ENCODE peak calls at places on chromosomes 7 and 10, in eight cellular contexts. F is IMR-90, Q is A549, A is body of pancreas, Z is uterus, M is prostate gland, S is HCT116, W is Peyer's patch. Y is an unnamed sample.

GRCh38 chr10:46552526-46553237 is 3.8 kb downstream of the GPRIN2 start:
- DNase-seq in F (no peak), Q (no peak), A (no peak), Z (peak; percentile 8), M (peak; percentile 77), S (no peak), W (peak; percentile 58), Y (no peak)

GRCh38 chr10:74094231-74094630 is 56.4 kb downstream of the AP3M1 start:
- DNase-seq in F (no peak), Q (no peak), A (no peak), Z (no peak), M (no peak), S (no peak), W (no peak), Y (no peak)

GRCh38 chr7:137925091-137925490 is 76.8 kb downstream of the CREB3L2 start:
- DNase-seq in F (peak; percentile 56), Q (no peak), A (no peak), Z (no peak), M (no peak), S (no peak), W (no peak), Y (no peak)

GRCh38 chr7:144028547-144028946 is 20.2 kb upstream of the OR2A5 start:
- DNase-seq in F (no peak), Q (no peak), A (no peak), Z (no peak), M (no peak), S (no peak), W (no peak), Y (no peak)

GRCh38 chr10:70328987-70329386 is 45.2 kb upstream of the NPFFR1 start:
- DNase-seq in F (peak; percentile 28), Q (no peak), A (no peak), Z (no peak), M (no peak), S (no peak), W (no peak), Y (no peak)

GRCh38 chr7:66617295-66617694 is 11.4 kb upstream of the KCTD7 start:
- DNase-seq in F (peak; percentile 17), Q (no peak), A (no peak), Z (peak; percentile 50), M (no peak), S (no peak), W (no peak), Y (no peak)

GRCh38 chr7:130886438-130887135 is 152.6 kb upstream of the KLF14 start:
- DNase-seq in F (no peak), Q (no peak), A (no peak), Z (no peak), M (no peak), S (no peak), W (no peak), Y (no peak)

GRCh38 chr7:72286486-72286885 is 125.7 kb downstream of the CALN1 start:
- DNase-seq in F (no peak), Q (no peak), A (no peak), Z (no peak), M (no peak), S (no peak), W (no peak), Y (no peak)

GRCh38 chr7:117092801-117093200 is 139.5 kb downstream of the ST7 start:
- DNase-seq in F (peak; percentile 84), Q (no peak), A (peak; percentile 68), Z (no peak), M (no peak), S (no peak), W (no peak), Y (no peak)

GRCh38 chr7:73429218-73429617 is 4.4 kb upstream of the FZD9 start:
- DNase-seq in F (peak; percentile 38), Q (no peak), A (no peak), Z (no peak), M (no peak), S (no peak), W (no peak), Y (no peak)

GRCh38 chr10:119189811-119190282 is 11.2 kb upstream of the PRDX3 start:
- DNase-seq in F (peak; percentile 95), Q (no peak), A (peak; percentile 77), Z (no peak), M (no peak), S (no peak), W (peak; percentile 32), Y (no peak)

GRCh38 chr10:60299961-60300883 is 89.5 kb downstream of the ANK3 start:
- DNase-seq in F (peak; percentile 52), Q (no peak), A (peak; percentile 6), Z (no peak), M (no peak), S (no peak), W (no peak), Y (peak; percentile 58)

GRCh38 chr7:110003827-110004226 is 1087.1 kb upstream of the LRRN3 start:
- DNase-seq in F (no peak), Q (no peak), A (no peak), Z (no peak), M (no peak), S (no peak), W (no peak), Y (no peak)

GRCh38 chr7:142012825-142013506 is 17.3 kb downstream of the MGAM start:
- DNase-seq in F (no peak), Q (peak; percentile 12), A (no peak), Z (no peak), M (no peak), S (no peak), W (peak; percentile 73), Y (no peak)

GRCh38 chr7:113071465-113071864 is 15.2 kb downstream of the GPR85 start:
- DNase-seq in F (peak; percentile 33), Q (no peak), A (no peak), Z (no peak), M (no peak), S (no peak), W (peak; percentile 49), Y (no peak)

GRCh38 chr10:71708301-71708703 is 11.3 kb downstream of the C10orf105 start:
- DNase-seq in F (no peak), Q (peak; percentile 42), A (peak; percentile 45), Z (no peak), M (peak; percentile 21), S (no peak), W (peak; percentile 81), Y (peak; percentile 86)

GRCh38 chr10:124125305-124126116 is 32.1 kb upstream of the CHST15 start:
- DNase-seq in F (no peak), Q (peak; percentile 30), A (no peak), Z (no peak), M (no peak), S (peak; percentile 29), W (no peak), Y (no peak)

GRCh38 chr7:2754086-2754485 is 66.1 kb downstream of the AMZ1 start:
- DNase-seq in F (no peak), Q (no peak), A (no peak), Z (no peak), M (no peak), S (no peak), W (no peak), Y (no peak)

GRCh38 chr10:106175760-106176377 is 988.6 kb downstream of the SORCS1 start:
- DNase-seq in F (no peak), Q (peak; percentile 12), A (no peak), Z (no peak), M (no peak), S (no peak), W (no peak), Y (no peak)

GRCh38 chr10:117609095-117609821 is 66.7 kb downstream of the EMX2 start:
- DNase-seq in F (peak; percentile 2), Q (peak; percentile 84), A (peak; percentile 77), Z (peak; percentile 69), M (no peak), S (no peak), W (no peak), Y (peak; percentile 22)

GRCh38 chr7:87926581-87927461 is 7.2 kb upstream of the ADAM22 start:
- DNase-seq in F (no peak), Q (no peak), A (no peak), Z (no peak), M (no peak), S (no peak), W (peak; percentile 70), Y (no peak)

GRCh38 chr7:135169936-135170222 is 628 bp downstream of the CYREN start:
- DNase-seq in F (no peak), Q (no peak), A (no peak), Z (no peak), M (no peak), S (no peak), W (no peak), Y (no peak)
- TF ChIP-seq POLR2A in F (no peak), Q (no peak), A (no peak), Z (no peak), M (no peak), S (no peak), W (no peak), Y (no peak)

DNA sequence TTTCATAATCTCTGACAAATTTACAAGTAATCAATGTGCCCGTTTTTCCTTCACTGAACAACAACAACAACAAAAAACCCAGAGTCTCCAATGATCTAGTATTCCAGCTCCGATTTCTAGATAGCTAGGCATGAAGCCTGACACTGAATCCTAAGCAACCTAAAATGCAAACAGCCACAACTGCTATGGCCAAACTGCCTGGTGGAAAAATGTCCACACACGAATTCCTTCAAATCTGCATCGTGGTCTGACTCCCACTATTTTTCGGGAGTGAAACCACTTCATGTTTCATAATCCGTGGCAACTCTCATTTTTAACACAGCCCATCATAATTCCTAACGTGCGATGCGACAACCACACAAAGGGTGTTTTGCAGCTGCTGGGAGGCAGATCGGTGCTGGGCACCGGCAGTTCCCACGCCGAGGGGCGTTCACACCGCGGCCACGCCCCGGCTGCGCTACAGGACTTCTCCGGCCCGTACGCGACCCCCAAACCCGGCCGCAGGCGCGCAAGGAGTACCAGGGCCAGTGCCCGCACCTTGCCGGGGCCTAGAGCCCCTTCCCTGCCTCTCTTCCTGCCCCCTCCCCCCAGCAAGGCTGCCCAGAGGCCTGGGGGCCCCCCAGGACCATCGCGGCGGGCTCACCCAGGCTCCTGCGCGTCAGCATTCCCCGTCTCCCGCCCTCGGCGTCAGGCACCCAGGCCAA is 814 bp downstream of the RUFY2 start:
- DNase-seq in F (peak; percentile 58), Q (peak; percentile 72), A (peak; percentile 60), Z (no peak), M (peak; percentile 21), S (no peak), W (peak; percentile 59), Y (peak; percentile 79)
- TF ChIP-seq CTCF in F (no peak), Q (no peak), A (no peak), Z (no peak), M (no peak), S (no peak), W (no peak), Y (no peak)

GRCh38 chr7:28975987-28976386 is 17.9 kb upstream of the TRIL start:
- DNase-seq in F (no peak), Q (no peak), A (no peak), Z (no peak), M (no peak), S (no peak), W (no peak), Y (no peak)

GRCh38 chr7:28977881-28978280 is 19.8 kb upstream of the TRIL start:
- DNase-seq in F (no peak), Q (no peak), A (no peak), Z (no peak), M (no peak), S (no peak), W (no peak), Y (no peak)

GRCh38 chr7:28973591-28973990 is 15.5 kb upstream of the TRIL start:
- DNase-seq in F (no peak), Q (no peak), A (no peak), Z (no peak), M (no peak), S (no peak), W (no peak), Y (no peak)
- H3K9me3 ChIP-seq in F (peaks cover 7% of the 10 kb centered on the region), Q (peaks cover 38% of the 10 kb centered on the region), A (peaks cover 6% of the 10 kb centered on the region), Z (no peaks in the 10 kb centered on the region), M (no peaks in the 10 kb centered on the region), S (no peaks in the 10 kb centered on the region), W (no peaks in the 10 kb centered on the region), Y (peaks cover 7% of the 10 kb centered on the region)

GRCh38 chr7:157276731-157277562 is 59.9 kb upstream of the DNAJB6 start:
- DNase-seq in F (peak; percentile 51), Q (no peak), A (peak; percentile 36), Z (no peak), M (no peak), S (no peak), W (no peak), Y (no peak)
- TF ChIP-seq POLR2A in F (no peak), Q (no peak), A (no peak), Z (no peak), M (no peak), S (no peak), W (no peak), Y (no peak)

Y was measured in heart left ventricle.